ENCODE peak calls at places on chromosomes 7 and 10, in four cellular contexts. Q is left ventricle myocardium inferior; X is HAP-1; T is effector memory CD4-positive, alpha-beta T cell. D is an unnamed sample.

GRCh38 chr7:121575194-121575766 is 179.2 kb upstream of the FAM3C start:
- DNase-seq in Q (no peak), X (no peak), T (no peak), D (no peak)

GRCh38 chr10:5183923-5184322 is 1.0 kb downstream of the AKR1C8 start:
- DNase-seq in Q (no peak), X (no peak), T (no peak), D (no peak)

GRCh38 chr7:97005764-97006145 is 402 bp downstream of the DLX6 start:
- DNase-seq in Q (no peak), X (no peak), T (no peak), D (no peak)

GRCh38 chr7:149544028-149544427 is 46.4 kb upstream of the ZNF746 start:
- DNase-seq in Q (no peak), X (no peak), T (no peak), D (no peak)

GRCh38 chr7:4770886-4771285 is 4.5 kb upstream of the AP5Z1 start:
- DNase-seq in Q (no peak), X (no peak), T (no peak), D (no peak)

GRCh38 chr7:142908921-142909870 is 23.7 kb upstream of the TRPV6 start:
- DNase-seq in Q (no peak), X (peak), T (no peak), D (no peak)

GRCh38 chr10:85902046-85902445 is 464.5 kb downstream of the GRID1 start:
- DNase-seq in Q (no peak), X (no peak), T (no peak), D (no peak)

GRCh38 chr10:79488870-79489269 is 23.5 kb upstream of the EIF5AL1 start:
- DNase-seq in Q (no peak), X (no peak), T (no peak), D (no peak)

GRCh38 chr7:121006731-121007315 is 18.3 kb downstream of the CPED1 start:
- DNase-seq in Q (no peak), X (no peak), T (no peak), D (no peak)

GRCh38 chr7:135645296-135645904 is 16.9 kb upstream of the STMP1 start:
- DNase-seq in Q (no peak), X (peak), T (no peak), D (no peak)

GRCh38 chr7:111796671-111797070 is 234.4 kb upstream of the IMMP2L start:
- DNase-seq in Q (no peak), X (no peak), T (no peak), D (no peak)

GRCh38 chr10:88042162-88043100 is 179.0 kb downstream of the PTEN start:
- DNase-seq in Q (no peak), X (no peak), T (no peak), D (no peak)

GRCh38 chr7:27097686-27098492 is 2.1 kb upstream of the HOXA1 start:
- DNase-seq in Q (no peak), X (no peak), T (no peak), D (no peak)
- H3K4me3 ChIP-seq in Q (peak), X (peak), T (no peak), D (no peak)

DNA sequence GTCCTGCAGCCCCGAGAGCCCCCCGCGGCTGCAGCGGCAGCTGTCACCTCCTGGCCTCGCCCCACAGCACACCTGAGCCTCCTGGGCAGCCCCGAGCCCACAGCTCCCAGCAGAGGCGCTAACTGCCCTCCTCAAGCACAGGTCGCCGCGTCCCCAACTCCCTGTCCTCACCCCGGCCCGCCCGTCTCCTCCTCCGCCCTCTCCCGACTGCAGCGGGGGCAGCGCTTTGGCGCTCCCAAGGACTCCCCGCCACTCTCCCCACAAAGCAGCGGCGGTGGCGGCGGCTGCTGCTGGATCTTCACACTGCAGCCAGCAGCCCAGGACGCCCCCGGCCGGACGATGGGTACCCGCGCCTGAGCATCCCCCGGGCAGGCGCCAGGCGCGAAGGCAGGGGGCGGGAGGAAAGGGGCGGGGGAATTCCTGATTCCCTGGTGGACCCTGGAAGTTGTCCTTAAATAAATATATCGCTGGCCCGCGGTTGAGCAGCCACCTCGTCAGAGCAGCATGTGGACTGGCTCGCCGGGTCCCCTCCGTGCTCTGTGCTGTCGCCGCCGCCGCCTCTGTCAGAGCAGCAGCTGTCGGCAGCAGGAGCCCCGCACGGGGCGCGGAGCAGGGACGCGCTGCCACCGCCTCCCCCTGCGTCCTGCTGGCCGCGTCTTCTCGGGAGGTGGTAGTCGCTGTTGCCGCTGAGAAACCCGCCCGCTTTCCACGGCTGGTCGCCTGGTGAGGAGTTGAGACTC is at the start of gene ZNF804B:
- DNase-seq in Q (peak), X (no peak), T (no peak), D (peak)
- H3K4me3 ChIP-seq in Q (peak), X (no peak), T (no peak), D (peak)

DNA sequence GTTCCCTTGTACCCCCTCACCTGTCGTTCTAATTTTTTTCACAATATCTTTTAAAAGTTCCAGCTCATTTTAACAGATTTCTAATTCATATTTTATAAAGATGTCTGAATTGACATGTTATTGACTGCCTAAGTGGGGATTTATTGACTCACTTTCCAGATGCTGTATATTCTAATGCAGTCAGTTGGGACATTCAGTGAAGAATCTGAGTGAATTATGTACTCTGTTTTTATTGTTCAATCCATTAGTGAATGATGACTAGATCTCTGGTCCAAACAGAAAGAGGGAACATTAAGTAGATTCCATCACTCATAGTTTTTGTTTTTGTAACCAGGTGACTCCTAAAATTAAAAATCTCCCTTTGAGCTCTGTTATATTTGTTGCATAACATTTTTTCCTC is 54.3 kb downstream of the LOXL4 start:
- DNase-seq in Q (no peak), X (no peak), T (no peak), D (no peak)
- H3K4me3 ChIP-seq in Q (no peak), X (no peak), T (no peak), D (no peak)

GRCh38 chr10:127196955-127197432 is 603 bp upstream of the INSYN2A start:
- DNase-seq in Q (no peak), X (no peak), T (no peak), D (no peak)

GRCh38 chr10:127196227-127196954 is at the start of gene INSYN2A:
- DNase-seq in Q (peak), X (no peak), T (no peak), D (peak)

GRCh38 chr10:127200646-127201045 is 4.3 kb upstream of the INSYN2A start:
- DNase-seq in Q (no peak), X (no peak), T (no peak), D (no peak)

GRCh38 chr10:127198307-127198706 is 1.9 kb upstream of the INSYN2A start:
- DNase-seq in Q (no peak), X (no peak), T (no peak), D (no peak)

DNA sequence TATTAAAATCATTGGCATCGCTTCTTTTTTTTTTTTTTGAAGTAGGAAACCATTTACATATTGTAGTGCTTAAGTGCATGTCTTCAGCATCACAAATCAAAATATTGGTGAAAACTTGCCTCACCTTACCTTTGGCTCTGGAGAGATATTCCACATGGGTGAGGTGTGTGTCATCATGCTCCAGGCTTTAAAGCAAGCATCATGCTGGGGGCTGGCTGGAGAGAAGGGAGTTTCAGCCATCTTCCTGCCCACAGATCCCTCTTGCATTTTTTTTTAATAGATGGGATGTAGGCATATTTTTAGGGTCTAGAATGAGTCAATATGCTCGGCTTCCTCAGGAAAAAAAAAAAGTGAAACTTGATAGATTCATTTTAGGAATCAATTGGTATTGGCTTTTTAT is 2.3 kb upstream of the INSYN2A start:
- DNase-seq in Q (no peak), X (no peak), T (no peak), D (no peak)
- H3K4me3 ChIP-seq in Q (no peak), X (no peak), T (no peak), D (no peak)

DNA sequence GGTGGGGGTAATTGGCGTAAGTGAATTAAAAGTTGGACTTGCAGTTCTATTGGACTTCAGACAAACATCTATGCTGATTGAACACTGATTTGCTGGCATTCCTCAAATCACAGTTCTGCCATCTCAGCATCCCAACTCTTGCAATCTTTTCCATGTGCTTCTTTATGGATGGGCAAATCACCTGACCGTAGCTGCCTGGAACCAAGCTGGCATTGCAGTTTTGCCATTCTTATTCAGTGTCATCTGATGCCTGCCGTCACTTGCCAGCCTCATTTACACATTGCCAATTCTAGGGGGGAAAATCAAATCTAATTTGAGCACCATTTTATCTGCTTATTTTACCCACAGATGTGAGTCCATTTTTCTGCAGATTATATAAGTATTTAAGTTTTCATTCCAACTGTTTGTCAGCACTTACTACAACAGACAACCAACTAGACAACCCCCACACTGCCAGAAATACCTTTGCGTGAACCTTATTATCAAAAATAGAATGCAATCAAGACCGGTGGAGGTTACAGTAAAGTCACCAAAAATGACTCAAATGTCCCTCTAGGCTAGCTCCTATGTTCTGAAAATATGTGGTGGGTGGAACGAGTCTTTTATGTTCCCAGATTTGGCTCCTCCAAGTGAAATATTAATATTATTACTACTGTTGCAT is 172.3 kb upstream of the CTBP2 start:
- DNase-seq in Q (no peak), X (no peak), T (no peak), D (no peak)
- H3K4me3 ChIP-seq in Q (no peak), X (no peak), T (no peak), D (no peak)